ENCODE peak calls at places on chromosome 7, in five cellular contexts. B, R, E, W and L are unnamed samples.

GRCh38 chr7:18831381-18831901 is 286.0 kb downstream of the TWIST1 start:
- DNase-seq in B (peak; percentile 41), R (no peak), W (no peak), E (no peak), L (no peak)

GRCh38 chr7:133645870-133646492 is 393.1 kb downstream of the EXOC4 start:
- DNase-seq in B (peak; percentile 49), E (no peak), W (no peak), R (no peak), L (no peak)

GRCh38 chr7:157687845-157688244 is 351.0 kb downstream of the DNAJB6 start:
- DNase-seq in B (no peak), E (no peak), R (no peak), W (no peak), L (no peak)

GRCh38 chr7:100684534-100685042 is 9.5 kb downstream of the GIGYF1 start:
- DNase-seq in E (no peak), R (no peak), B (no peak), W (no peak), L (no peak)

GRCh38 chr7:71618281-71618680 is 486.3 kb downstream of the GALNT17 start:
- DNase-seq in B (no peak), W (no peak), E (no peak), R (no peak), L (no peak)

GRCh38 chr7:47492720-47493119 is 89.2 kb downstream of the TNS3 start:
- DNase-seq in W (no peak), B (no peak), E (no peak), R (no peak), L (peak; percentile 40)

GRCh38 chr7:114708646-114709045 is 213.2 kb upstream of the MDFIC start:
- DNase-seq in W (no peak), B (no peak), R (no peak), E (no peak), L (no peak)

GRCh38 chr7:8386926-8387550 is 46.4 kb upstream of the NXPH1 start:
- DNase-seq in B (no peak), E (no peak), R (no peak), W (no peak), L (no peak)

GRCh38 chr7:155814569-155815276 is 2.5 kb upstream of the SHH start:
- DNase-seq in E (no peak), W (no peak), R (no peak), B (peak; percentile 17), L (no peak)

GRCh38 chr7:151251926-151252835 is 3.7 kb upstream of the SMARCD3 start:
- DNase-seq in W (no peak), E (peak; percentile 87), R (peak; percentile 66), B (peak; percentile 69), L (peak; percentile 86)

GRCh38 chr7:112137141-112138101 is 68.8 kb downstream of the DOCK4 start:
- DNase-seq in R (no peak), W (no peak), B (no peak), E (no peak), L (no peak)

GRCh38 chr7:4189151-4189570 is 492.9 kb upstream of the FOXK1 start:
- DNase-seq in W (peak; percentile 5), B (peak; percentile 2), E (no peak), R (peak; percentile 45), L (peak; percentile 76)

GRCh38 chr7:27917119-27917518 is 177.2 kb downstream of the TAX1BP1 start:
- DNase-seq in R (no peak), E (no peak), W (no peak), B (no peak), L (no peak)

GRCh38 chr7:70660154-70660818 is 471.7 kb upstream of the GALNT17 start:
- DNase-seq in R (no peak), B (no peak), E (no peak), W (no peak), L (no peak)

GRCh38 chr7:521221-522070 is 1.8 kb upstream of the PDGFA start:
- DNase-seq in R (no peak), B (peak; percentile 16), W (no peak), E (peak; percentile 85), L (no peak)

GRCh38 chr7:98248156-98248555 is 3.9 kb downstream of the TECPR1 start:
- DNase-seq in E (no peak), R (no peak), W (no peak), B (no peak), L (no peak)